ENCODE peak calls at places on chromosomes 4 and X, in six cellular contexts. One of them, this sample, is unnamed. For H3K4me1, the result is how much of the 10 kb centered on the place peaks cover.

GRCh38 chr4:7746351-7747061 is 193.2 kb downstream of the AFAP1 start:
- DNase-seq in heart left ventricle: no peak
- DNase-seq in esophagus squamous epithelium: no peak
- DNase-seq in upper lobe of right lung: no peak
- DNase-seq in right lobe of liver: no peak
- DNase-seq in breast epithelium: no peak
- DNase-seq in this sample: no peak

GRCh38 chrX:18725316-18725943 is 18.0 kb downstream of the PPEF1 start:
- DNase-seq in heart left ventricle: no peak
- DNase-seq in esophagus squamous epithelium: no peak
- DNase-seq in upper lobe of right lung: no peak
- DNase-seq in right lobe of liver: no peak
- DNase-seq in breast epithelium: no peak
- DNase-seq in this sample: no peak

GRCh38 chrX:106894392-106894909 is 8.7 kb downstream of the RIPPLY1 start:
- DNase-seq in heart left ventricle: peak
- DNase-seq in esophagus squamous epithelium: no peak
- DNase-seq in upper lobe of right lung: no peak
- DNase-seq in right lobe of liver: no peak
- DNase-seq in breast epithelium: no peak
- DNase-seq in this sample: peak

GRCh38 chr4:88737304-88738015 is 39.8 kb upstream of the NAP1L5 start:
- DNase-seq in heart left ventricle: no peak
- DNase-seq in esophagus squamous epithelium: no peak
- DNase-seq in upper lobe of right lung: no peak
- DNase-seq in right lobe of liver: no peak
- DNase-seq in breast epithelium: no peak
- DNase-seq in this sample: no peak

GRCh38 chr4:40335508-40335860 is 351 bp downstream of the CHRNA9 start:
- DNase-seq in heart left ventricle: no peak
- DNase-seq in esophagus squamous epithelium: no peak
- DNase-seq in upper lobe of right lung: no peak
- DNase-seq in right lobe of liver: no peak
- DNase-seq in breast epithelium: no peak
- DNase-seq in this sample: no peak

GRCh38 chrX:42093756-42094155 is 170.4 kb upstream of the CASK start:
- DNase-seq in heart left ventricle: no peak
- DNase-seq in esophagus squamous epithelium: no peak
- DNase-seq in upper lobe of right lung: no peak
- DNase-seq in right lobe of liver: no peak
- DNase-seq in breast epithelium: no peak
- DNase-seq in this sample: no peak

GRCh38 chr4:125481334-125481733 is 166.6 kb downstream of the FAT4 start:
- DNase-seq in heart left ventricle: no peak
- DNase-seq in esophagus squamous epithelium: no peak
- DNase-seq in upper lobe of right lung: no peak
- DNase-seq in right lobe of liver: no peak
- DNase-seq in breast epithelium: no peak
- DNase-seq in this sample: no peak

GRCh38 chr4:76897522-76898384 is at the start of gene SOWAHB:
- DNase-seq in heart left ventricle: no peak
- DNase-seq in esophagus squamous epithelium: no peak
- DNase-seq in upper lobe of right lung: peak
- DNase-seq in right lobe of liver: peak
- DNase-seq in breast epithelium: peak
- DNase-seq in this sample: peak

GRCh38 chr4:74531952-74532794 is 87.2 kb downstream of the AREG start:
- DNase-seq in heart left ventricle: no peak
- DNase-seq in esophagus squamous epithelium: no peak
- DNase-seq in upper lobe of right lung: no peak
- DNase-seq in right lobe of liver: no peak
- DNase-seq in breast epithelium: no peak
- DNase-seq in this sample: no peak

GRCh38 chrX:70437921-70438665 is 6.5 kb upstream of the DLG3 start:
- DNase-seq in heart left ventricle: no peak
- DNase-seq in esophagus squamous epithelium: no peak
- DNase-seq in upper lobe of right lung: no peak
- DNase-seq in right lobe of liver: no peak
- DNase-seq in breast epithelium: no peak
- DNase-seq in this sample: no peak

GRCh38 chr4:184529283-184529682 is 54.9 kb upstream of the IRF2 start:
- DNase-seq in heart left ventricle: no peak
- DNase-seq in esophagus squamous epithelium: no peak
- DNase-seq in upper lobe of right lung: no peak
- DNase-seq in right lobe of liver: no peak
- DNase-seq in breast epithelium: no peak
- DNase-seq in this sample: no peak
- H3K27ac ChIP-seq in heart left ventricle: no peak
- H3K27ac ChIP-seq in esophagus squamous epithelium: no peak
- H3K27ac ChIP-seq in upper lobe of right lung: no peak
- H3K27ac ChIP-seq in right lobe of liver: no peak
- H3K27ac ChIP-seq in breast epithelium: peak
- H3K27ac ChIP-seq in this sample: no peak

GRCh38 chr4:136007991-136008390 is 1524.3 kb downstream of the PCDH18 start:
- DNase-seq in heart left ventricle: no peak
- DNase-seq in esophagus squamous epithelium: no peak
- DNase-seq in upper lobe of right lung: no peak
- DNase-seq in right lobe of liver: no peak
- DNase-seq in breast epithelium: no peak
- DNase-seq in this sample: no peak
- H3K4me1 ChIP-seq in heart left ventricle: under half
- H3K4me1 ChIP-seq in esophagus squamous epithelium: under half
- H3K4me1 ChIP-seq in upper lobe of right lung: under half
- H3K4me1 ChIP-seq in right lobe of liver: under half
- H3K4me1 ChIP-seq in breast epithelium: under half
- H3K4me1 ChIP-seq in this sample: under half

GRCh38 chr4:86939123-86939522 is 4.3 kb downstream of the AFF1 start:
- DNase-seq in heart left ventricle: no peak
- DNase-seq in esophagus squamous epithelium: no peak
- DNase-seq in upper lobe of right lung: no peak
- DNase-seq in right lobe of liver: no peak
- DNase-seq in breast epithelium: no peak
- DNase-seq in this sample: no peak
- H3K27ac ChIP-seq in heart left ventricle: no peak
- H3K27ac ChIP-seq in esophagus squamous epithelium: peak
- H3K27ac ChIP-seq in upper lobe of right lung: peak
- H3K27ac ChIP-seq in right lobe of liver: peak
- H3K27ac ChIP-seq in breast epithelium: peak
- H3K27ac ChIP-seq in this sample: peak

DNA sequence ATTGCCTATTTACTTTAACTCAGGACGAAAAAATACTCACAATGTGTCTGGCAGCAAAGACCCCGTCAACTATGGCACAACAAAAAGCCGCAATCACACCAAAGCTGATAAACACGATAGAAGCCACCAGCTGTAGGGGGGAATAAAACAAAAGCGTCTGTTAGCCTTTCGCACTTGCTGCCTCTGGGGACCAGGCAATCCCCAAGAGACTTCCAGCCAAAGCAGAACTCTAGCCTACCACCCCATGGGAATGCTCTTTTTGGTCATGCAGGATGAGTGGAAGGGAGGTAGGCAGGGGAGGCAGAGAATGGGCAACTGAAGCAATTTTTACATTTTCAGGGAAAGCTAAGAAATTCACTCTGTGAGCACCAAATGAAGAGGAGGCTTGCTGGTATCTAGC is 20.1 kb downstream of the TMEM255A start:
- DNase-seq in heart left ventricle: no peak
- DNase-seq in esophagus squamous epithelium: no peak
- DNase-seq in upper lobe of right lung: no peak
- DNase-seq in right lobe of liver: no peak
- DNase-seq in breast epithelium: no peak
- DNase-seq in this sample: no peak
- H3K4me1 ChIP-seq in heart left ventricle: under half
- H3K4me1 ChIP-seq in esophagus squamous epithelium: under half
- H3K4me1 ChIP-seq in upper lobe of right lung: under half
- H3K4me1 ChIP-seq in right lobe of liver: under half
- H3K4me1 ChIP-seq in breast epithelium: under half
- H3K4me1 ChIP-seq in this sample: under half